ENCODE peak calls at places on chromosomes 3 and 15, in seven cellular contexts. T, P, H, J, A, W and V are unnamed samples.

GRCh38 chr3:160401301-160402095 is 2.0 kb downstream of the SMC4 start:
- DNase-seq in P (no peak), A (no peak), W (peak), H (no peak), J (no peak), T (peak), V (no peak)

GRCh38 chr3:138078096-138078495 is 37.3 kb downstream of the DZIP1L start:
- DNase-seq in H (no peak), A (no peak), T (no peak), W (no peak), P (no peak), J (no peak), V (no peak)

GRCh38 chr3:1275495-1275894 is 182.7 kb downstream of the CNTN6 start:
- DNase-seq in J (no peak), H (no peak), T (no peak), P (no peak), A (no peak), W (no peak), V (no peak)

GRCh38 chr15:90421527-90421926 is 33.5 kb downstream of the IQGAP1 start:
- DNase-seq in A (no peak), J (no peak), H (no peak), P (no peak), T (no peak), W (no peak), V (no peak)

GRCh38 chr15:57320543-57321220 is 55.6 kb upstream of the CGNL1 start:
- DNase-seq in T (no peak), J (no peak), A (no peak), H (no peak), P (no peak), W (no peak), V (no peak)

GRCh38 chr3:120172070-120172469 is 77.8 kb upstream of the GSK3B start:
- DNase-seq in A (no peak), H (no peak), T (no peak), W (no peak), J (no peak), P (no peak), V (no peak)

GRCh38 chr3:116614795-116615362 is 94.7 kb upstream of the TUSC7 start:
- DNase-seq in T (no peak), W (no peak), H (no peak), A (no peak), P (no peak), J (no peak), V (no peak)

GRCh38 chr3:128483657-128484403 is 9.2 kb downstream of the GATA2 start:
- DNase-seq in J (no peak), P (no peak), A (no peak), W (no peak), H (no peak), T (no peak), V (no peak)

GRCh38 chr15:86398986-86399677 is 319.5 kb downstream of the AGBL1 start:
- DNase-seq in W (no peak), P (no peak), J (no peak), T (no peak), H (no peak), A (no peak), V (no peak)

GRCh38 chr15:42020713-42021273 is at the start of gene PLA2G4E:
- DNase-seq in A (no peak), H (no peak), W (no peak), P (no peak), J (no peak), T (no peak), V (no peak)

GRCh38 chr3:193055352-193055751 is 137.7 kb upstream of the MB21D2 start:
- DNase-seq in H (no peak), T (no peak), W (no peak), J (no peak), A (no peak), P (no peak), V (no peak)

GRCh38 chr3:48599077-48599501 is 4.0 kb upstream of the COL7A1 start:
- DNase-seq in J (no peak), P (no peak), W (no peak), T (no peak), A (no peak), H (no peak), V (no peak)

GRCh38 chr3:47475029-47475569 is 642 bp downstream of the SCAP start:
- DNase-seq in H (no peak), A (no peak), P (no peak), T (no peak), W (no peak), J (peak), V (no peak)

GRCh38 chr3:98977520-98977919 is 76.0 kb upstream of the DCBLD2 start:
- DNase-seq in A (no peak), H (no peak), W (no peak), T (peak), P (no peak), J (no peak), V (no peak)

GRCh38 chr15:88622605-88622975 is 1.4 kb downstream of the AEN start:
- DNase-seq in A (no peak), W (no peak), T (no peak), J (no peak), P (no peak), H (no peak), V (no peak)

GRCh38 chr3:108396336-108396735 is 100.0 kb downstream of the HHLA2 start:
- DNase-seq in W (no peak), A (no peak), T (no peak), P (no peak), J (no peak), H (no peak), V (no peak)

GRCh38 chr3:31448035-31448881 is 84.5 kb upstream of the STT3B start:
- DNase-seq in W (peak), P (peak), J (no peak), A (no peak), H (no peak), T (peak), V (peak)

GRCh38 chr15:28901987-28902745 is 16.4 kb downstream of the APBA2 start:
- DNase-seq in P (no peak), T (no peak), H (no peak), A (no peak), W (no peak), J (no peak), V (no peak)

GRCh38 chr15:100292010-100292409 is 49.8 kb downstream of the ADAMTS17 start:
- DNase-seq in T (no peak), W (no peak), A (no peak), J (no peak), H (no peak), P (no peak), V (no peak)

GRCh38 chr3:190883973-190884832 is 21.7 kb upstream of the GMNC start:
- DNase-seq in P (no peak), H (no peak), W (peak), A (no peak), T (peak), J (peak), V (no peak)

GRCh38 chr3:187237741-187238140 is 40.5 kb downstream of the RTP1 start:
- DNase-seq in A (no peak), H (no peak), W (no peak), J (no peak), P (no peak), T (no peak), V (no peak)

GRCh38 chr3:192957441-192957951 is 39.8 kb upstream of the MB21D2 start:
- DNase-seq in T (peak), H (no peak), A (no peak), W (no peak), J (no peak), P (no peak), V (no peak)

GRCh38 chr3:183114374-183114773 is 15.1 kb upstream of the MCCC1 start:
- DNase-seq in T (no peak), A (no peak), H (no peak), P (no peak), J (no peak), W (peak), V (no peak)

GRCh38 chr15:46354443-46354842 is 719.6 kb downstream of the SQOR start:
- DNase-seq in P (no peak), W (no peak), A (no peak), T (no peak), H (no peak), J (no peak), V (no peak)

GRCh38 chr15:31392761-31393401 is 66.2 kb downstream of the KLF13 start:
- DNase-seq in H (no peak), P (no peak), A (no peak), J (peak), T (no peak), W (no peak), V (no peak)

GRCh38 chr15:74128785-74129350 is 1.5 kb upstream of the ISLR2 start:
- DNase-seq in A (no peak), H (no peak), W (no peak), P (no peak), T (no peak), J (no peak), V (no peak)

GRCh38 chr15:55290361-55291057 is 896 bp upstream of the RAB27A start:
- DNase-seq in W (peak), H (peak), A (peak), T (peak), P (peak), J (peak), V (peak)